ENCODE peak calls at places on chromosomes 5 and 9, in six cellular contexts. One of them, this sample, is unnamed.

GRCh38 chr9:125878241-125878640 is 131.1 kb downstream of the PBX3 start:
- DNase-seq in fibroblast of villous mesenchyme: no peak
- DNase-seq in neural crest cell: no peak
- DNase-seq in kidney: no peak
- DNase-seq in fibroblast of mammary gland: peak
- DNase-seq in foreskin keratinocyte: no peak
- DNase-seq in this sample: no peak

GRCh38 chr9:131635285-131635684 is 90.0 kb downstream of the PRRT1B start:
- DNase-seq in fibroblast of villous mesenchyme: peak
- DNase-seq in kidney: peak
- DNase-seq in foreskin keratinocyte: peak
- DNase-seq in fibroblast of mammary gland: peak
- DNase-seq in neural crest cell: no peak
- DNase-seq in this sample: peak

GRCh38 chr9:133160742-133161541 is 2.8 kb downstream of the GBGT1 start:
- DNase-seq in fibroblast of mammary gland: peak
- DNase-seq in neural crest cell: peak
- DNase-seq in fibroblast of villous mesenchyme: peak
- DNase-seq in foreskin keratinocyte: peak
- DNase-seq in kidney: peak
- DNase-seq in this sample: no peak

GRCh38 chr5:167657016-167657415 is 634.4 kb upstream of the WWC1 start:
- DNase-seq in kidney: no peak
- DNase-seq in fibroblast of mammary gland: no peak
- DNase-seq in fibroblast of villous mesenchyme: no peak
- DNase-seq in neural crest cell: no peak
- DNase-seq in foreskin keratinocyte: no peak
- DNase-seq in this sample: no peak

GRCh38 chr9:75147638-75148037 is 59.3 kb downstream of the OSTF1 start:
- DNase-seq in foreskin keratinocyte: no peak
- DNase-seq in fibroblast of villous mesenchyme: no peak
- DNase-seq in kidney: no peak
- DNase-seq in fibroblast of mammary gland: no peak
- DNase-seq in neural crest cell: no peak
- DNase-seq in this sample: no peak

GRCh38 chr5:140251527-140251973 is 51.4 kb downstream of the PFDN1 start:
- DNase-seq in kidney: no peak
- DNase-seq in fibroblast of villous mesenchyme: peak
- DNase-seq in foreskin keratinocyte: peak
- DNase-seq in neural crest cell: no peak
- DNase-seq in fibroblast of mammary gland: peak
- DNase-seq in this sample: peak

GRCh38 chr5:60446917-60447316 is 253.0 kb downstream of the DEPDC1B start:
- DNase-seq in fibroblast of villous mesenchyme: no peak
- DNase-seq in neural crest cell: no peak
- DNase-seq in kidney: no peak
- DNase-seq in fibroblast of mammary gland: no peak
- DNase-seq in foreskin keratinocyte: no peak
- DNase-seq in this sample: no peak

GRCh38 chr9:19085295-19085694 is 17.4 kb downstream of the HAUS6 start:
- DNase-seq in fibroblast of villous mesenchyme: peak
- DNase-seq in foreskin keratinocyte: no peak
- DNase-seq in fibroblast of mammary gland: peak
- DNase-seq in kidney: no peak
- DNase-seq in neural crest cell: no peak
- DNase-seq in this sample: no peak

GRCh38 chr9:34500623-34501267 is 22.0 kb downstream of the ENHO start:
- DNase-seq in fibroblast of mammary gland: peak
- DNase-seq in foreskin keratinocyte: peak
- DNase-seq in fibroblast of villous mesenchyme: peak
- DNase-seq in kidney: no peak
- DNase-seq in neural crest cell: peak
- DNase-seq in this sample: no peak

GRCh38 chr5:15951126-15951525 is 228.5 kb downstream of the MARCHF11 start:
- DNase-seq in kidney: no peak
- DNase-seq in neural crest cell: no peak
- DNase-seq in fibroblast of villous mesenchyme: no peak
- DNase-seq in fibroblast of mammary gland: no peak
- DNase-seq in foreskin keratinocyte: no peak
- DNase-seq in this sample: no peak

GRCh38 chr9:38486056-38486455 is 61.8 kb upstream of the IGFBPL1 start:
- DNase-seq in foreskin keratinocyte: no peak
- DNase-seq in neural crest cell: no peak
- DNase-seq in kidney: no peak
- DNase-seq in fibroblast of villous mesenchyme: no peak
- DNase-seq in fibroblast of mammary gland: no peak
- DNase-seq in this sample: no peak

GRCh38 chr5:142388696-142389095 is 63.9 kb upstream of the SPRY4 start:
- DNase-seq in fibroblast of villous mesenchyme: no peak
- DNase-seq in fibroblast of mammary gland: peak
- DNase-seq in foreskin keratinocyte: no peak
- DNase-seq in neural crest cell: no peak
- DNase-seq in kidney: no peak
- DNase-seq in this sample: no peak

GRCh38 chr9:16985559-16986348 is 115.3 kb upstream of the BNC2 start:
- DNase-seq in fibroblast of mammary gland: peak
- DNase-seq in neural crest cell: no peak
- DNase-seq in fibroblast of villous mesenchyme: no peak
- DNase-seq in foreskin keratinocyte: no peak
- DNase-seq in kidney: no peak
- DNase-seq in this sample: no peak

GRCh38 chr5:170147051-170147785 is 41.5 kb downstream of the FOXI1 start:
- DNase-seq in fibroblast of mammary gland: no peak
- DNase-seq in neural crest cell: no peak
- DNase-seq in fibroblast of villous mesenchyme: no peak
- DNase-seq in foreskin keratinocyte: no peak
- DNase-seq in kidney: no peak
- DNase-seq in this sample: no peak

GRCh38 chr9:79057576-79057975 is 514.2 kb upstream of the TLE4 start:
- DNase-seq in fibroblast of mammary gland: no peak
- DNase-seq in neural crest cell: no peak
- DNase-seq in kidney: no peak
- DNase-seq in foreskin keratinocyte: no peak
- DNase-seq in fibroblast of villous mesenchyme: peak
- DNase-seq in this sample: no peak

GRCh38 chr9:73969936-73970335 is 527.2 kb upstream of the RORB start:
- DNase-seq in kidney: no peak
- DNase-seq in fibroblast of mammary gland: no peak
- DNase-seq in neural crest cell: no peak
- DNase-seq in fibroblast of villous mesenchyme: no peak
- DNase-seq in foreskin keratinocyte: no peak
- DNase-seq in this sample: no peak

GRCh38 chr9:94057918-94058317 is 26.3 kb upstream of the PTPDC1 start:
- DNase-seq in fibroblast of villous mesenchyme: no peak
- DNase-seq in neural crest cell: no peak
- DNase-seq in kidney: no peak
- DNase-seq in fibroblast of mammary gland: no peak
- DNase-seq in foreskin keratinocyte: no peak
- DNase-seq in this sample: no peak

GRCh38 chr5:139700711-139701693 is 52.9 kb downstream of the CXXC5 start:
- DNase-seq in fibroblast of villous mesenchyme: no peak
- DNase-seq in foreskin keratinocyte: no peak
- DNase-seq in kidney: no peak
- DNase-seq in neural crest cell: no peak
- DNase-seq in fibroblast of mammary gland: no peak
- DNase-seq in this sample: no peak

GRCh38 chr5:138595396-138595795 is 20.2 kb upstream of the HSPA9 start:
- DNase-seq in kidney: no peak
- DNase-seq in fibroblast of villous mesenchyme: no peak
- DNase-seq in fibroblast of mammary gland: no peak
- DNase-seq in neural crest cell: no peak
- DNase-seq in foreskin keratinocyte: peak
- DNase-seq in this sample: no peak

GRCh38 chr9:106286249-106286648 is 576.7 kb upstream of the ZNF462 start:
- DNase-seq in kidney: no peak
- DNase-seq in neural crest cell: peak
- DNase-seq in fibroblast of villous mesenchyme: no peak
- DNase-seq in fibroblast of mammary gland: peak
- DNase-seq in foreskin keratinocyte: peak
- DNase-seq in this sample: no peak

GRCh38 chr5:134526483-134527155 is 1.1 kb downstream of the JADE2 start:
- DNase-seq in kidney: peak
- DNase-seq in fibroblast of mammary gland: peak
- DNase-seq in fibroblast of villous mesenchyme: no peak
- DNase-seq in foreskin keratinocyte: peak
- DNase-seq in neural crest cell: peak
- DNase-seq in this sample: no peak

GRCh38 chr5:87027570-87027969 is 240.1 kb upstream of the RASA1 start:
- DNase-seq in fibroblast of villous mesenchyme: no peak
- DNase-seq in foreskin keratinocyte: no peak
- DNase-seq in neural crest cell: no peak
- DNase-seq in fibroblast of mammary gland: no peak
- DNase-seq in kidney: no peak
- DNase-seq in this sample: no peak

GRCh38 chr9:133184971-133185370 is 21.3 kb upstream of the GBGT1 start:
- DNase-seq in kidney: no peak
- DNase-seq in fibroblast of mammary gland: peak
- DNase-seq in fibroblast of villous mesenchyme: peak
- DNase-seq in foreskin keratinocyte: peak
- DNase-seq in neural crest cell: peak
- DNase-seq in this sample: no peak

GRCh38 chr9:93295456-93296076 is 111.6 kb downstream of the WNK2 start:
- DNase-seq in fibroblast of mammary gland: no peak
- DNase-seq in neural crest cell: no peak
- DNase-seq in kidney: no peak
- DNase-seq in foreskin keratinocyte: no peak
- DNase-seq in fibroblast of villous mesenchyme: no peak
- DNase-seq in this sample: no peak

GRCh38 chr5:31886206-31886605 is 247.3 kb downstream of the PDZD2 start:
- DNase-seq in foreskin keratinocyte: no peak
- DNase-seq in kidney: no peak
- DNase-seq in fibroblast of mammary gland: no peak
- DNase-seq in neural crest cell: no peak
- DNase-seq in fibroblast of villous mesenchyme: no peak
- DNase-seq in this sample: no peak

GRCh38 chr5:24633705-24634325 is 11.0 kb downstream of the CDH10 start:
- DNase-seq in fibroblast of villous mesenchyme: peak
- DNase-seq in kidney: no peak
- DNase-seq in neural crest cell: peak
- DNase-seq in foreskin keratinocyte: peak
- DNase-seq in fibroblast of mammary gland: peak
- DNase-seq in this sample: no peak

GRCh38 chr9:118252027-118252426 is 547.8 kb downstream of the TLR4 start:
- DNase-seq in neural crest cell: no peak
- DNase-seq in foreskin keratinocyte: no peak
- DNase-seq in fibroblast of mammary gland: no peak
- DNase-seq in fibroblast of villous mesenchyme: no peak
- DNase-seq in kidney: no peak
- DNase-seq in this sample: no peak

GRCh38 chr5:111530298-111530740 is 18.0 kb upstream of the STARD4 start:
- DNase-seq in fibroblast of mammary gland: peak
- DNase-seq in kidney: peak
- DNase-seq in fibroblast of villous mesenchyme: peak
- DNase-seq in foreskin keratinocyte: peak
- DNase-seq in neural crest cell: no peak
- DNase-seq in this sample: peak

GRCh38 chr5:148880696-148881095 is 54.3 kb downstream of the ADRB2 start:
- DNase-seq in neural crest cell: no peak
- DNase-seq in foreskin keratinocyte: no peak
- DNase-seq in fibroblast of villous mesenchyme: no peak
- DNase-seq in fibroblast of mammary gland: no peak
- DNase-seq in kidney: no peak
- DNase-seq in this sample: no peak

DNA sequence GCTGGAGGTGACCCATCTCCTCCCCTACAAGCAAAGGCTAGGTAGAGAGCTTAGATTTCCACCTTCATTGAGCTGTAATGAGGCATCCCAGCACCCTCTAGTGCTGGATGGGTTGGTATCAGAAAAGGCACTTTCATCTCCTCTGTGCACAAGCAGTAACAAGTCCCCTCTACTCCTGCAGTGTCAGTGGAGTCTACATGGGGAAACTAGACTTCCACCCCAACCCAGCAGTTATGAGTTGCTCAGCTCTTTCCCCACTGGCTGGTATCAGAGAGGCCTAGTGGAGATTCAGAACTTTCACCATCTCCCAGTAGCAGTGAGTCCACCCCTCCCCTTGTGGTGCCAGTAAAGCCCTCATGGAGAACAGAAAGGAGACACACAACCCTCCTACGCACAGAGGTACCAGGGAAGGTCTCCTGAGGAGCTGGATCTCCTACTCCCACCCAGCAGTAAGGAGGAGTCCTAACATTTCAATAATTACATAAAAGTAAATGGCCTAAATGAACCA is 17.8 kb downstream of the FCN1 start:
- DNase-seq in fibroblast of mammary gland: no peak
- DNase-seq in foreskin keratinocyte: no peak
- DNase-seq in fibroblast of villous mesenchyme: no peak
- DNase-seq in neural crest cell: no peak
- DNase-seq in kidney: no peak
- DNase-seq in this sample: no peak
- TF ChIP-seq CTCF in fibroblast of mammary gland: no peak
- TF ChIP-seq CTCF in foreskin keratinocyte: no peak
- TF ChIP-seq CTCF in fibroblast of villous mesenchyme: no peak
- TF ChIP-seq CTCF in neural crest cell: no peak
- TF ChIP-seq CTCF in kidney: no peak
- TF ChIP-seq CTCF in this sample: no peak

GRCh38 chr5:85077581-85077980 is 692.9 kb upstream of the EDIL3 start:
- DNase-seq in fibroblast of mammary gland: no peak
- DNase-seq in foreskin keratinocyte: no peak
- DNase-seq in neural crest cell: no peak
- DNase-seq in fibroblast of villous mesenchyme: no peak
- DNase-seq in kidney: no peak
- DNase-seq in this sample: no peak
- TF ChIP-seq CTCF in fibroblast of mammary gland: no peak
- TF ChIP-seq CTCF in foreskin keratinocyte: no peak
- TF ChIP-seq CTCF in neural crest cell: peak
- TF ChIP-seq CTCF in fibroblast of villous mesenchyme: no peak
- TF ChIP-seq CTCF in kidney: no peak
- TF ChIP-seq CTCF in this sample: no peak

GRCh38 chr5:127001621-127002296 is 28.6 kb downstream of the MARCHF3 start:
- DNase-seq in kidney: no peak
- DNase-seq in fibroblast of villous mesenchyme: peak
- DNase-seq in neural crest cell: no peak
- DNase-seq in fibroblast of mammary gland: peak
- DNase-seq in foreskin keratinocyte: peak
- DNase-seq in this sample: no peak
- TF ChIP-seq CTCF in kidney: no peak
- TF ChIP-seq CTCF in fibroblast of villous mesenchyme: no peak
- TF ChIP-seq CTCF in neural crest cell: no peak
- TF ChIP-seq CTCF in fibroblast of mammary gland: no peak
- TF ChIP-seq CTCF in foreskin keratinocyte: no peak
- TF ChIP-seq CTCF in this sample: no peak

DNA sequence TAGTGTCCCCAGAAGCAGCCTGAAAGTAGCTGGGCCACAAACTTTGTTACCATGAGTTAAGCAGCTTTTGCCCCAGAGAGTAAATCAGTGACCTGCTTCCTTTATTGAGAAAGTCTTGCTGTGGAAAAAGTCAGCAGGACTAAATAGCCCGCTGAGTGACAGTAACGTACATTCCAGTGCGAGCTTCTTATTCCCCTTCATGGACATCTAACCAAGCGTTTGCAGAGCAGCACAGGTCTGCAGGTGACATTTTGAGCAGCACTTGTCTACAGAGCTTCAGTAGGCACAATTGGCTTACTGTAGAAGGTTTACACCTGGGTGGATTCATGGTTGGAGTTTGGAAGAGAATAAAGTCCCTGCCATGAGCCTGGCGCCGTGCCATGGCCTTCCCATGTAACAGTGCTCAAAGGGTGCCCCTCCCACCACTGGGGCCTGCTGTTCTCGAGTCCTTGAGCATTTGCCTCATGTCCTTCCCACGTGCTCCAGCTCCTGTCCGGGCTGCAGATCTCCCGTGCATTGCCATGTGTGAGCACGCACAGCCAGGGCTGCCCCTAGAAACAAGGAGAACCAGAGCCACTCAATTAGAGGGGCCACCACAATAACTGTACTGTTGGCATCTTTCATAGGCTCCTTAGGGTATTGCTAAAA is 41.3 kb upstream of the GRHPR start:
- DNase-seq in foreskin keratinocyte: no peak
- DNase-seq in fibroblast of villous mesenchyme: no peak
- DNase-seq in fibroblast of mammary gland: no peak
- DNase-seq in neural crest cell: no peak
- DNase-seq in kidney: no peak
- DNase-seq in this sample: no peak
- TF ChIP-seq CTCF in foreskin keratinocyte: no peak
- TF ChIP-seq CTCF in fibroblast of villous mesenchyme: no peak
- TF ChIP-seq CTCF in fibroblast of mammary gland: no peak
- TF ChIP-seq CTCF in neural crest cell: no peak
- TF ChIP-seq CTCF in kidney: no peak
- TF ChIP-seq CTCF in this sample: no peak

This sample was measured in CD14-positive monocyte.